ENCODE peak calls at places on chromosomes 5 and 9, in eight cellular contexts. J is adrenal gland, N is neural progenitor cell, S is brain microvascular endothelial cell, F is GM23338, E is fibroblast of villous mesenchyme, R is heart left ventricle, A is PC-9. G is an unnamed sample.
A peak's percentile ranks its signal among the peaks of the same experiment; 100 is the strongest.

GRCh38 chr5:149485655-149486615 is 65.3 kb downstream of the CSNK1A1 start:
- DNase-seq in R (peak; percentile 88), F (no peak), N (no peak), A (peak; percentile 99), S (peak; percentile 98), E (peak; percentile 99), J (peak; percentile 89), G (peak; percentile 99)

GRCh38 chr9:121917375-121918335 is 175.5 kb downstream of the TTLL11 start:
- DNase-seq in S (no peak), E (no peak), F (no peak), N (no peak), J (no peak), R (no peak), A (no peak), G (no peak)

GRCh38 chr5:135345945-135346731 is 52.9 kb downstream of the MACROH2A1 start:
- DNase-seq in J (no peak), N (no peak), R (no peak), E (no peak), A (no peak), F (no peak), S (no peak), G (no peak)

GRCh38 chr9:128637656-128638055 is 19.0 kb downstream of the DYNC2I2 start:
- DNase-seq in N (no peak), F (no peak), E (peak; percentile 52), S (no peak), A (no peak), J (no peak), R (no peak), G (no peak)

GRCh38 chr5:168073991-168074800 is 217.2 kb upstream of the WWC1 start:
- DNase-seq in A (no peak), R (no peak), N (no peak), S (no peak), J (no peak), F (no peak), E (no peak), G (no peak)

GRCh38 chr5:52881468-52881867 is 93.8 kb downstream of the ITGA1 start:
- DNase-seq in E (no peak), F (no peak), A (no peak), N (no peak), J (no peak), S (no peak), R (no peak), G (no peak)

GRCh38 chr9:3526166-3526902 is 533 bp upstream of the RFX3 start:
- DNase-seq in J (peak; percentile 90), R (peak; percentile 92), A (peak; percentile 59), S (peak; percentile 84), F (peak; percentile 91), E (peak; percentile 87), N (peak; percentile 94), G (no peak)

GRCh38 chr5:151159649-151160373 is 2.2 kb upstream of the ANXA6 start:
- DNase-seq in R (no peak), A (no peak), E (no peak), F (no peak), N (no peak), S (no peak), J (no peak), G (no peak)

GRCh38 chr5:79886456-79886855 is 104.6 kb downstream of the MTX3 start:
- DNase-seq in N (no peak), A (no peak), J (no peak), R (no peak), E (no peak), F (no peak), S (no peak), G (no peak)

GRCh38 chr9:22216730-22217160 is 207.6 kb upstream of the CDKN2B start:
- DNase-seq in R (no peak), S (peak; percentile 63), N (no peak), A (no peak), J (no peak), E (peak; percentile 63), F (no peak), G (peak; percentile 76)

GRCh38 chr5:174612686-174613085 is 111.7 kb upstream of the MSX2 start:
- DNase-seq in F (no peak), E (no peak), A (no peak), J (no peak), N (no peak), R (no peak), S (no peak), G (no peak)

GRCh38 chr5:157233515-157233914 is 32.4 kb upstream of the CYFIP2 start:
- DNase-seq in F (peak; percentile 55), A (no peak), R (no peak), S (no peak), E (no peak), N (no peak), J (no peak), G (no peak)

GRCh38 chr9:95901506-95901905 is 26.0 kb downstream of the ERCC6L2 start:
- DNase-seq in S (no peak), R (no peak), F (no peak), A (no peak), N (no peak), E (no peak), J (no peak), G (no peak)

DNA sequence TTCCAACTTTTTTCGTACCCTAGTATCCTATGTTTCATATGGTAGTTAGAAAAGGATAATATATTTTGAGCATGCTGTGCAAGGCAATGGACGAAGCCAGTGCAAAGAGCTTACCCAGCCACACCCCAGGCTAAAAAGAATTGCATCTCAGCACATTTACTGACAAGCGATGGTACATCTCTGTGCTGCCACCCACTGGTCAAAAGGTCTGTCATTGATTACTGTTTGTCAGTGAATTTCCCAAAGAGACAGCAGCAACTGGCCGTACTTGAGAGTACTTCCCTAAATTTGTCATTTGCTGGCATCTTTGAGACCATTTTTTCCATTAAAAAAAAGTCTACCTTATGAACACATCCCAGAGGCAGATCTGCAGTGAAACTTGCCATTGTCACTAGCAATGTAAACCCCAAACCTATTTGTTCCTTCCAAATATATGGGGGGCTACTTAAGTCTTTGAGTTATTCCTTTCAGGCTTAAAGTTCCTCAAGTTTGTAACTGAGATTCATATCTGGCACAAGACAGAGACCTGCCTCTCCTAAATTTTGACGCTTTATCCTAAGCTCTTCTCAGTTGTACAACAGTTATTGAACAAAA is 184.3 kb downstream of the CTNND2 start:
- DNase-seq in E (no peak), S (peak; percentile 4), N (peak; percentile 84), R (peak; percentile 27), F (peak; percentile 89), A (no peak), J (peak; percentile 61), G (no peak)
- TF ChIP-seq CTCF in E (peak; percentile 2), S (peak; percentile 42), N (peak; percentile 77), R (peak; percentile 44), F (peak; percentile 89), A (peak; percentile 57), J (peak; percentile 13), G (no peak)

GRCh38 chr5:10301842-10302610 is 5.7 kb downstream of the CMBL start:
- DNase-seq in N (no peak), S (no peak), A (peak; percentile 75), F (no peak), R (peak; percentile 86), E (peak; percentile 14), J (peak; percentile 95), G (no peak)
- H3K4me3 ChIP-seq in N (no peak overlapping the region), S (no peak overlapping the region), A (no peak overlapping the region), F (no peak overlapping the region), R (no peak overlapping the region), E (no peak overlapping the region), J (no peak overlapping the region), G (no peak overlapping the region)

GRCh38 chr5:123035320-123035949 is 1.1 kb downstream of the PPIC start:
- DNase-seq in N (peak; percentile 69), F (peak; percentile 84), A (peak; percentile 71), R (peak; percentile 31), J (peak; percentile 59), E (peak; percentile 28), S (peak; percentile 25), G (no peak)

GRCh38 chr5:123036391-123037103 is at the start of gene PPIC:
- DNase-seq in E (peak; percentile 75), A (peak; percentile 54), S (peak; percentile 62), J (peak; percentile 87), R (peak; percentile 91), N (peak; percentile 77), F (peak; percentile 85), G (peak; percentile 35)

GRCh38 chr5:123037104-123037418 is 536 bp upstream of the PPIC start:
- DNase-seq in A (peak; percentile 36), J (no peak), S (no peak), F (no peak), N (no peak), E (no peak), R (no peak), G (no peak)

GRCh38 chr5:123035950-123036390 is 555 bp downstream of the PPIC start:
- DNase-seq in E (peak; percentile 49), J (peak; percentile 66), A (peak; percentile 40), F (peak; percentile 77), R (peak; percentile 62), S (peak; percentile 23), N (peak; percentile 78), G (no peak)

GRCh38 chr5:123033157-123033671 is 3.3 kb downstream of the PPIC start:
- DNase-seq in F (no peak), J (no peak), E (no peak), R (no peak), N (no peak), S (no peak), A (no peak), G (no peak)
- TF ChIP-seq CTCF in F (no peak), J (no peak), E (no peak), R (no peak), N (no peak), S (no peak), A (no peak), G (no peak)

GRCh38 chr5:139403787-139404483 is at the start of gene SPATA24:
- DNase-seq in E (peak; percentile 99), A (peak; percentile 91), R (peak; percentile 98), F (peak; percentile 100), J (peak; percentile 98), S (peak; percentile 97), N (peak; percentile 99), G (peak; percentile 88)

GRCh38 chr5:139406960-139407359 is 3.1 kb upstream of the SPATA24 start:
- DNase-seq in J (no peak), N (no peak), A (no peak), F (no peak), S (no peak), E (no peak), R (no peak), G (no peak)

GRCh38 chr5:139402561-139403158 is 1.2 kb downstream of the SPATA24 start:
- DNase-seq in F (peak; percentile 82), J (no peak), E (no peak), R (no peak), N (peak; percentile 49), A (no peak), S (no peak), G (no peak)

GRCh38 chr5:139403418-139403786 is 487 bp downstream of the SPATA24 start:
- DNase-seq in J (no peak), R (no peak), S (no peak), E (no peak), F (no peak), A (no peak), N (no peak), G (no peak)

GRCh38 chr5:139404484-139404840 is 573 bp upstream of the SPATA24 start:
- DNase-seq in E (no peak), R (no peak), S (no peak), J (no peak), F (no peak), N (no peak), A (no peak), G (no peak)
- H3K4me3 ChIP-seq in E (peak overlapping the region; percentile 10), R (peak overlapping the region; percentile 66), S (peak overlapping the region; percentile 64), J (no peak overlapping the region), F (peak overlapping the region; percentile 65), N (peak overlapping the region; percentile 59), A (peak overlapping the region; percentile 67), G (no peak overlapping the region)

G was measured in AG09309.